ENCODE peak calls at places on chromosomes 1 and 21, in six cellular contexts. V is fibroblast of lung, P is PC-3, S is GM23248, R is neural progenitor cell, Y is PC-9. K is an unnamed sample. For H3K9me3 and H4K20me1, the result is how much of the 10 kb centered on the place peaks cover.

GRCh38 chr1:92907949-92908684 is 53.1 kb downstream of the DIPK1A start:
- DNase-seq in P (peak), S (peak), V (peak), Y (no peak), R (no peak), K (no peak)

GRCh38 chr1:233584931-233585330 is 29.0 kb upstream of the KCNK1 start:
- DNase-seq in V (no peak), Y (no peak), P (no peak), R (no peak), S (no peak), K (no peak)

GRCh38 chr1:109892476-109893368 is 17.9 kb upstream of the CSF1 start:
- DNase-seq in P (no peak), Y (no peak), R (no peak), S (peak), V (no peak), K (no peak)

GRCh38 chr21:38349111-38349746 is 92.4 kb downstream of the KCNJ15 start:
- DNase-seq in Y (no peak), S (no peak), R (no peak), V (peak), P (no peak), K (no peak)

GRCh38 chr1:182890927-182891610 is 51.9 kb downstream of the DHX9 start:
- DNase-seq in S (no peak), R (no peak), Y (no peak), V (no peak), P (no peak), K (no peak)

GRCh38 chr1:224333309-224333926 is 3.4 kb upstream of the NVL start:
- DNase-seq in V (peak), S (peak), Y (peak), P (peak), R (peak), K (peak)

GRCh38 chr21:44815225-44815624 is 2.6 kb downstream of the SUMO3 start:
- DNase-seq in P (no peak), R (no peak), S (no peak), Y (no peak), V (no peak), K (no peak)

GRCh38 chr1:203722925-203723324 is 42.1 kb upstream of the LAX1 start:
- DNase-seq in P (no peak), R (no peak), Y (no peak), V (no peak), S (no peak), K (no peak)

GRCh38 chr1:26278835-26279597 is 870 bp upstream of the SH3BGRL3 start:
- DNase-seq in Y (peak), V (peak), P (peak), S (peak), R (peak), K (no peak)

GRCh38 chr1:119587328-119587727 is 60.7 kb downstream of the ZNF697 start:
- DNase-seq in S (peak), R (no peak), Y (no peak), V (peak), P (peak), K (no peak)

GRCh38 chr1:59697138-59697811 is 117.5 kb upstream of the HOOK1 start:
- DNase-seq in S (peak), P (no peak), R (no peak), V (no peak), Y (no peak), K (peak)

GRCh38 chr1:114707604-114708003 is 9.0 kb downstream of the NRAS start:
- DNase-seq in S (no peak), P (no peak), R (no peak), Y (no peak), V (no peak), K (peak)

GRCh38 chr1:28161770-28162550 is 14.5 kb downstream of the PTAFR start:
- DNase-seq in R (no peak), Y (no peak), S (no peak), P (no peak), V (no peak), K (no peak)

GRCh38 chr21:8993284-8993942 is 1528.0 kb upstream of the TPTE start:
- DNase-seq in V (no peak), Y (peak), S (no peak), P (peak), R (no peak), K (no peak)
- H3K9me3 ChIP-seq in V (under half), Y (under half), S (under half), P (under half), R (half or more), K (under half)

GRCh38 chr1:161367684-161368398 is at the start of gene CFAP126:
- DNase-seq in R (peak), Y (peak), S (peak), V (peak), P (peak), K (peak)
- H3K27ac ChIP-seq in R (no peak), Y (no peak), S (peak), V (no peak), P (peak), K (peak)

GRCh38 chr1:35186239-35186638 is 6.7 kb downstream of the SFPQ start:
- DNase-seq in S (no peak), Y (no peak), P (no peak), R (no peak), V (no peak), K (no peak)
- H4K20me1 ChIP-seq in S (half or more), Y (half or more), P (half or more), R (half or more), V (under half), K (half or more)

DNA sequence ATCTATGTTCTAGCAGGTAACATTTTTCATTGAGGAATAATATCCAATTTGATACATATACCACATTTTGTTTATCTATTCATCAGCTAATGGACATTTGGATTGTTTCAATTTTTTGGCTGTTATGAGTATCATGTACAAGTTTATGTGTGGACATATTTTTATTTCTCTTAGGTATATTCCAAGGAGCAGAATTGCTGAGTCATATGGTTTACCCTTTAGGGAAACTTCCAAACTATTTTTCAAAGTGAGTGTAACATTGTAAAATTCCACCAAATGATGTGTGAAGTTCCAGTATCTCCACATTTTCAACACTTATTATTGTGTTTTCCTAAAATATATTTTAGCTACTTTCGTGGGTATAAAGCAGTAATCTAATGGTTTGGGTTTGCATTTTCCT is 1789.9 kb downstream of the MRPL39 start:
- DNase-seq in Y (no peak), S (no peak), V (no peak), R (no peak), P (no peak), K (no peak)
- H3K9me3 ChIP-seq in Y (under half), S (under half), V (under half), R (under half), P (under half), K (under half)

GRCh38 chr1:8670371-8670818 is 147.0 kb downstream of the RERE start:
- DNase-seq in P (no peak), S (peak), Y (no peak), V (peak), R (no peak), K (no peak)

GRCh38 chr1:8667869-8668595 is 149.4 kb downstream of the RERE start:
- DNase-seq in P (peak), S (peak), V (peak), Y (no peak), R (no peak), K (no peak)

GRCh38 chr1:8674912-8675311 is 142.5 kb downstream of the RERE start:
- DNase-seq in V (peak), P (peak), S (peak), Y (peak), R (no peak), K (no peak)

GRCh38 chr1:8669608-8670335 is 147.7 kb downstream of the RERE start:
- DNase-seq in V (no peak), Y (no peak), P (no peak), S (no peak), R (no peak), K (no peak)

GRCh38 chr1:8671313-8671917 is 146.0 kb downstream of the RERE start:
- DNase-seq in R (peak), Y (no peak), V (peak), S (peak), P (peak), K (peak)
- H3K27ac ChIP-seq in R (peak), Y (no peak), V (no peak), S (no peak), P (peak), K (no peak)